ENCODE peak calls at places on chromosomes 1 and 21, in seven cellular contexts. O is HCT116, W is K562, X is GM12878, B is SK-N-SH, S is HepG2, M is H1. P is an unnamed sample.

GRCh38 chr1:186059311-186059710 is 315.7 kb downstream of the TPR start:
- DNase-seq in O (no peak), W (no peak), X (no peak), B (no peak), S (no peak), M (no peak), P (no peak)

GRCh38 chr1:205368478-205368877 is 11.8 kb upstream of the KLHDC8A start:
- DNase-seq in O (no peak), W (no peak), X (no peak), B (no peak), S (no peak), M (no peak), P (no peak)

GRCh38 chr1:63203641-63204040 is 118.7 kb upstream of the FOXD3 start:
- DNase-seq in O (no peak), W (no peak), X (no peak), B (no peak), S (no peak), M (no peak), P (no peak)

GRCh38 chr1:225652726-225653462 is at the start of gene ENAH:
- DNase-seq in O (no peak), W (peak), X (no peak), B (peak), S (peak), M (peak), P (peak)

GRCh38 chr1:247576514-247576913 is 11.6 kb upstream of the OR2G2 start:
- DNase-seq in O (peak), W (no peak), X (no peak), B (peak), S (peak), M (no peak), P (no peak)

GRCh38 chr21:32520885-32521735 is 64.2 kb downstream of the TCP10L start:
- DNase-seq in O (no peak), W (no peak), X (no peak), B (peak), S (no peak), M (no peak), P (peak)

GRCh38 chr1:30414851-30415165 is 308.6 kb downstream of the MATN1 start:
- DNase-seq in O (no peak), W (no peak), X (no peak), B (no peak), S (no peak), M (no peak), P (no peak)

GRCh38 chr21:45123440-45123839 is 49.1 kb downstream of the ADARB1 start:
- DNase-seq in O (no peak), W (no peak), X (no peak), B (no peak), S (peak), M (no peak), P (no peak)

GRCh38 chr1:227947425-227947677 is 381 bp downstream of the WNT9A start:
- DNase-seq in O (no peak), W (no peak), X (no peak), B (no peak), S (no peak), M (no peak), P (peak)

GRCh38 chr1:227947678-227948492 is at the start of gene WNT9A:
- DNase-seq in O (no peak), W (peak), X (no peak), B (peak), S (no peak), M (peak), P (peak)

GRCh38 chr1:227949341-227949921 is 1.7 kb upstream of the WNT9A start:
- DNase-seq in O (no peak), W (peak), X (no peak), B (peak), S (no peak), M (no peak), P (no peak)

GRCh38 chr1:227949954-227950734 is 2.4 kb upstream of the WNT9A start:
- DNase-seq in O (no peak), W (no peak), X (no peak), B (no peak), S (no peak), M (no peak), P (no peak)

DNA sequence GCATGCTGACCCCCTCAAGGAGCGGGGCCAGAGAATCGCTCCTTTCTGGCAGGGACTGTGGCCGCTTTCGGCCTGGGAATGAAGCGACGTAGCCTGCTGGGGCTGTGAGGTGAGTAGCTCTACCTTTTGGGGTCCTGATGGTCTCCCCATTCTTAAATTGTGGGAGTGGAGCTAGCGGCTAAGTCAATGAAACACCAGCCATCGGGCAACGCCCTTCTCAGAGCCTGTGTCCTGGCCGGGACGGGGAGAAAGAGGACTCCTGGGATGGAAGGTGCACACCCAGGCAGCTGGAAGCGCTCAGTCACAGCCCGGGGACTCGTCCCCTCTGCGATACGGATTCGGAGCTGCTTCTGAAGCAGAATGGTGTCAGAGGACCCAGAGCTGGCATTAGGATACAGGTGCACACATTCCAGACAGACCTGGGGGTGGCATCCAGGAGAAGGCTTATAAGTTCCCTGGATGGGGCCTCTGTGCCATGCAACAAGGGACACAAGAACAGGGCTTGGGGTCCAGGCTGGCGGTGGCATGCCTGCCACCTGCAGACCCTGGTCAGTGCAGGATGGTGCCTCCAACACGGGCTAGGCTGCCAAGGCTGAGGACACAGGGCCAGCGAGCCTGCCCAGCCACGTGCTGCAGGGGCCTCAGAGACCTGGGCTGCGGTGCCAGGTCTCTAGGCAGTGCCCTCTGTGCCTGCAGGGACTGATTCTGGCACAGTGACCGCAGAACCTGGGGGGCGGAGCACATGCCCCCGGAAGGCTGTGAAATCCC is 945 bp upstream of the WNT9A start:
- DNase-seq in O (no peak), W (peak), X (no peak), B (peak), S (no peak), M (peak), P (no peak)
- TF ChIP-seq JUND in O (no peak), W (no peak), X (no peak), B (no peak), S (no peak), M (no peak), P (no peak)

GRCh38 chr1:87830579-87830978 is 501.9 kb downstream of the LMO4 start:
- DNase-seq in O (no peak), W (no peak), X (no peak), B (no peak), S (no peak), M (no peak), P (no peak)

GRCh38 chr1:87829360-87829759 is 500.7 kb downstream of the LMO4 start:
- DNase-seq in O (no peak), W (no peak), X (no peak), B (no peak), S (no peak), M (no peak), P (no peak)

GRCh38 chr1:87826639-87827345 is 498.1 kb downstream of the LMO4 start:
- DNase-seq in O (no peak), W (peak), X (peak), B (peak), S (peak), M (no peak), P (peak)
- TF ChIP-seq JUND in O (no peak), W (no peak), X (no peak), B (no peak), S (no peak), M (no peak), P (no peak)

DNA sequence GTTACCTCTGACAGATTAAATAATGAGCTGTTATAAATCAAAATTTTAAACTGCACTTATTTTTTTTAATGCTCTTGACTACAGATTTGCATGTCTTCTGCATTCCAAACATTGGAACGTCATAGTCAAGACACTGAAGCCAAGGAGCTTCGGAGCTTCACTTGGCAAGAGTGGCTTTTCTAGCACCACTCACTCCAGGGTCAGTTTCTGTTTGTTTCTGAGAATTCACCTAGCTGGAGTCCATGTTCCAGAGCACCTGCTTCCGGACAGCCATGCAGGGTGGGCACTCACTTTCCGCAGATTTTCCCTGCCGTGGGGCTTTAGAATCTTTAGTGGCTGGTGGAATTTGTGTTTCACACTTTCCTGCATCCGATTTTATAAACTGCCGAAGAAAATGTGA is 202.9 kb downstream of the ZP4 start:
- DNase-seq in O (no peak), W (no peak), X (no peak), B (no peak), S (no peak), M (no peak), P (no peak)
- TF ChIP-seq JUND in O (no peak), W (no peak), X (no peak), B (no peak), S (no peak), M (no peak), P (no peak)

DNA sequence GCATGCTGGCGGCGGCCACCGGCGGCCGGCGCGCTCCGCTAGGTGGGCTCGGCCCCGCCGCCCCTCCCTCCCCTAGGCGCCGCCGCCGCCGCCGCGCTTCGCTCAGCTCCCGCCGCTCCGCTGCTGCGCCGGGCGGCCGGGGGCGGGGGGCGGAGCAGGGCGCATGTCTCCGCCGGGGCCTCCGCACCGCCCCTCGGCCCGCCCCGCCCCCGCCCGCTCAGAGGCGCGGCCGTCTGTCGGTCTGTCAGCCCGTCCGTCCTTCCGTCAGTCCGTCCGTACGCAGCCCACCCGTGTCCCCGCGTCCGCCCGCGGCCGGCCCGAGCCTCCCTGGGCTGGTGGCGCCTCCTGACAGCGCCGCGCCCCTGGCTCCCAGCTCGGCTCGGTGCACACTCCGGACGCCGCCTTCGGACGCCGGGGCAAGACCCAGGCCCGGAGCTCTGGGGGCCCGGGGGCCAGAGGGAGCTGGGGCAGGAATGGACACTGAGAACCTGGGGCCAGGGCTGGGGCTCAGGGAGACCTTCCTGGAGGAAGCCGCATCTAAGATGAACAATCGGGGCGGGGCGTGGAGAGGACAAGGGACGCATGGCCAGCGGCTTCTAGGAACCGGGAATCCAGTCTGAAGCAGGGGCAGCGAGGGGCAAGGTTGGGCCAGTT is at the start of gene GPR153:
- DNase-seq in O (no peak), W (peak), X (no peak), B (peak), S (no peak), M (peak), P (peak)
- TF ChIP-seq JUND in O (no peak), W (no peak), X (no peak), B (no peak), S (no peak), M (no peak), P (no peak)

DNA sequence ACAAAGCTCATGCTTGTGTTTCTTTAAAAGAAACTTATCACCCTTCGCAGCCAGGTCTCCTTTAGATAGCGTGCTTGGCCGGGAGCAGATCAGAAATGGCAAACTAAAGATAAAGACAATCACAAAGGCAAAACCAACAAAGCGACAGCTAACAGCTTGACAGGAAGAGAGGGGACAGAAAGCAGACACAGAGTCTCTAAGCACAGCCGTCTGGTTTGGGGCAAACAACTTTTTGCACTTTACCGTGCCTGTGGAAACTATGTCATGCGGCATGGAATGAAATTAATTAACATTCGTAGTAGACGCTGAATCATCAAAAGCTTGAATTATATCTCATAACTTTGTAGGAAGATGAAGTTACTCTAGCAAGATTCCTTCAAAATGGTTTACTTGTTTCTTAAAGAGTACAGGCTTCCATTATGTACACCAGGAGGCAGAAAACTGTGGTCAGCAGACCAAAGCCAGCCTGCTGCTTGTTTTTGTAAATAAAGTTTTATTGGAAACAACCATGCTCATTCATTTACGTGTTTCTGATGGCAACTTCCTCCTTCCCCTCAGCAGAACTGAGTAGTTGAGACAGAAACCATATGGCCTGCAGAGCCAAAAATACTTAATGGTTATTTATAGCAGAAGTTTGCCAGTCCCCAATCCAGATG is 183.2 kb downstream of the KIF26B start:
- DNase-seq in O (no peak), W (peak), X (no peak), B (peak), S (no peak), M (no peak), P (no peak)
- TF ChIP-seq JUND in O (no peak), W (peak), X (no peak), B (no peak), S (no peak), M (no peak), P (no peak)

P was measured in T47D.